ENCODE peak calls at places on chromosomes 1 and 21, in six cellular contexts. U is dermis blood vessel endothelial cell, Z is HFF-Myc, T is amniotic stem cell, W is Calu3, A is Caki2. M is an unnamed sample.

GRCh38 chr1:84540759-84541158 is 33.5 kb downstream of the CTBS start:
- DNase-seq in W (no peak), T (no peak), U (no peak), A (no peak), Z (no peak), M (no peak)

GRCh38 chr1:68497358-68497698 is 446 bp upstream of the DEPDC1 start:
- DNase-seq in A (no peak), Z (no peak), T (no peak), U (no peak), W (no peak), M (no peak)

GRCh38 chr1:19438552-19439196 is 46.7 kb downstream of the CAPZB start:
- DNase-seq in A (no peak), T (no peak), Z (no peak), W (no peak), U (peak; percentile 39), M (no peak)

GRCh38 chr21:19433623-19434022 is 1030.0 kb upstream of the TMPRSS15 start:
- DNase-seq in U (no peak), Z (no peak), W (no peak), T (no peak), A (no peak), M (no peak)

GRCh38 chr1:40476924-40477679 is at the start of gene ZFP69:
- DNase-seq in Z (no peak), T (no peak), A (peak; percentile 70), U (peak; percentile 60), W (peak; percentile 75), M (peak; percentile 62)

GRCh38 chr1:156726549-156727226 is 1.6 kb upstream of the METTL25B start:
- DNase-seq in W (peak; percentile 77), A (peak; percentile 70), Z (no peak), U (peak; percentile 85), T (no peak), M (no peak)

GRCh38 chr1:29470788-29471119 is 234.4 kb downstream of the PTPRU start:
- DNase-seq in U (no peak), T (no peak), Z (no peak), W (no peak), A (no peak), M (no peak)

GRCh38 chr1:22290611-22291010 is 147.7 kb upstream of the WNT4 start:
- DNase-seq in T (no peak), W (no peak), U (no peak), A (no peak), Z (no peak), M (no peak)

GRCh38 chr1:181140398-181140797 is 51.9 kb downstream of the IER5 start:
- DNase-seq in T (no peak), U (no peak), Z (no peak), W (no peak), A (no peak), M (no peak)

GRCh38 chr1:203322480-203323179 is 17.3 kb downstream of the BTG2 start:
- DNase-seq in U (peak; percentile 88), A (no peak), W (no peak), T (no peak), Z (no peak), M (no peak)

GRCh38 chr1:162554258-162554657 is 7.3 kb upstream of the UAP1 start:
- DNase-seq in A (no peak), Z (no peak), W (no peak), U (no peak), T (no peak), M (no peak)

GRCh38 chr1:36703526-36704208 is 221.0 kb upstream of the CSF3R start:
- DNase-seq in T (peak; percentile 5), U (peak; percentile 85), W (peak; percentile 87), Z (peak; percentile 21), A (peak; percentile 59), M (peak; percentile 73)

GRCh38 chr1:200367841-200368534 is 41.8 kb downstream of the ZNF281 start:
- DNase-seq in A (no peak), W (no peak), T (peak; percentile 17), Z (no peak), U (no peak), M (no peak)

GRCh38 chr21:33437140-33437539 is 33.9 kb downstream of the IFNGR2 start:
- DNase-seq in T (no peak), A (no peak), Z (no peak), W (no peak), U (no peak), M (no peak)

GRCh38 chr1:32353431-32353830 is 8.9 kb downstream of the FAM229A start:
- DNase-seq in U (no peak), A (no peak), W (no peak), Z (no peak), T (no peak), M (no peak)

GRCh38 chr1:175978476-175978875 is 228.6 kb downstream of the COP1 start:
- DNase-seq in Z (no peak), T (no peak), W (no peak), A (no peak), U (peak; percentile 29), M (no peak)

GRCh38 chr1:201316556-201316955 is 33.2 kb downstream of the PKP1 start:
- DNase-seq in Z (no peak), U (no peak), T (no peak), W (no peak), A (no peak), M (no peak)